ENCODE peak calls at places on chromosomes 6 and 20, in four cellular contexts. I, V, J and A are unnamed samples.

GRCh38 chr6:158548418-158549161 is 11.3 kb upstream of the TMEM181 start:
- DNase-seq in V (no peak), I (no peak), J (no peak), A (no peak)

GRCh38 chr6:68726307-68726706 is 91.2 kb downstream of the ADGRB3 start:
- DNase-seq in I (no peak), J (no peak), V (no peak), A (no peak)

GRCh38 chr6:91653954-91654843 is 1067.3 kb upstream of the MAP3K7 start:
- DNase-seq in J (no peak), V (no peak), I (no peak), A (no peak)

GRCh38 chr20:36688630-36689029 is 42.6 kb upstream of the SLA2 start:
- DNase-seq in J (no peak), V (no peak), I (no peak), A (no peak)

GRCh38 chr6:99613705-99614429 is 7.2 kb downstream of the PRDM13 start:
- DNase-seq in V (no peak), J (no peak), I (no peak), A (no peak)

GRCh38 chr6:105424177-105424783 is 21.4 kb upstream of the PREP start:
- DNase-seq in J (peak; percentile 55), V (peak; percentile 31), I (peak; percentile 62), A (peak; percentile 62)

GRCh38 chr20:10795286-10796026 is 121.7 kb upstream of the JAG1 start:
- DNase-seq in I (no peak), V (no peak), J (no peak), A (no peak)

GRCh38 chr20:59925894-59926293 is 7.5 kb downstream of the SYCP2 start:
- DNase-seq in I (no peak), V (peak; percentile 25), J (no peak), A (no peak)

GRCh38 chr6:49662877-49663231 is 26.2 kb upstream of the RHAG start:
- DNase-seq in V (no peak), J (no peak), I (no peak), A (no peak)

GRCh38 chr6:160005211-160005610 is 36.3 kb downstream of the IGF2R start:
- DNase-seq in I (no peak), V (no peak), J (no peak), A (no peak)

GRCh38 chr6:73152998-73153757 is 72.1 kb downstream of the KHDC1L start:
- DNase-seq in I (no peak), J (no peak), V (peak; percentile 26), A (no peak)

GRCh38 chr6:163320804-163321203 is 93.7 kb upstream of the QKI start:
- DNase-seq in J (no peak), I (no peak), V (no peak), A (no peak)

GRCh38 chr6:25179051-25179778 is 100.0 kb upstream of the CARMIL1 start:
- DNase-seq in J (no peak), I (no peak), V (no peak), A (no peak)

GRCh38 chr6:73050706-73051105 is 174.6 kb downstream of the KHDC1L start:
- DNase-seq in J (no peak), V (no peak), I (no peak), A (no peak)

GRCh38 chr20:44196278-44196677 is 9.3 kb upstream of the JPH2 start:
- DNase-seq in V (no peak), I (no peak), J (no peak), A (no peak)

GRCh38 chr20:24502184-24502583 is 32.8 kb downstream of the SYNDIG1 start:
- DNase-seq in V (peak; percentile 60), J (no peak), I (no peak), A (no peak)

GRCh38 chr6:123604067-123604466 is 32.7 kb downstream of the TRDN start:
- DNase-seq in I (no peak), V (no peak), J (no peak), A (no peak)

GRCh38 chr20:4108495-4109306 is 93.3 kb upstream of the RNF24 start:
- DNase-seq in I (peak; percentile 71), V (peak; percentile 60), J (peak; percentile 63), A (peak; percentile 87)

GRCh38 chr6:116476021-116476678 is 15.0 kb downstream of the CALHM6 start:
- DNase-seq in V (no peak), J (peak; percentile 20), I (no peak), A (no peak)

GRCh38 chr6:99802396-99803031 is 191.5 kb downstream of the MCHR2 start:
- DNase-seq in I (no peak), J (no peak), V (peak; percentile 29), A (peak; percentile 24)

GRCh38 chr6:160106701-160107100 is 14.9 kb upstream of the SLC22A1 start:
- DNase-seq in I (no peak), J (no peak), V (no peak), A (no peak)

GRCh38 chr6:30828027-30828962 is 56.0 kb upstream of the DDR1 start:
- DNase-seq in J (peak; percentile 94), I (peak; percentile 68), V (peak; percentile 88), A (peak; percentile 91)

GRCh38 chr6:138923561-138923960 is 64.5 kb downstream of the REPS1 start:
- DNase-seq in I (no peak), V (no peak), J (no peak), A (no peak)

GRCh38 chr20:56247954-56248782 is at the start of gene MC3R:
- DNase-seq in V (peak; percentile 39), J (peak; percentile 38), I (peak; percentile 38), A (peak; percentile 86)

GRCh38 chr20:50695144-50695872 is 4.0 kb upstream of the RIPOR3 start:
- DNase-seq in V (peak; percentile 35), J (no peak), I (no peak), A (no peak)

GRCh38 chr6:111846061-111846460 is 27.2 kb downstream of the FYN start:
- DNase-seq in I (no peak), V (no peak), J (no peak), A (no peak)

GRCh38 chr6:111845441-111845871 is 27.8 kb downstream of the FYN start:
- DNase-seq in J (no peak), I (no peak), V (no peak), A (peak; percentile 5)

GRCh38 chr6:111843347-111844147 is 29.7 kb downstream of the FYN start:
- DNase-seq in V (no peak), J (peak; percentile 35), I (no peak), A (no peak)

GRCh38 chr6:111844376-111844775 is 28.9 kb downstream of the FYN start:
- DNase-seq in J (no peak), I (no peak), V (no peak), A (no peak)

DNA sequence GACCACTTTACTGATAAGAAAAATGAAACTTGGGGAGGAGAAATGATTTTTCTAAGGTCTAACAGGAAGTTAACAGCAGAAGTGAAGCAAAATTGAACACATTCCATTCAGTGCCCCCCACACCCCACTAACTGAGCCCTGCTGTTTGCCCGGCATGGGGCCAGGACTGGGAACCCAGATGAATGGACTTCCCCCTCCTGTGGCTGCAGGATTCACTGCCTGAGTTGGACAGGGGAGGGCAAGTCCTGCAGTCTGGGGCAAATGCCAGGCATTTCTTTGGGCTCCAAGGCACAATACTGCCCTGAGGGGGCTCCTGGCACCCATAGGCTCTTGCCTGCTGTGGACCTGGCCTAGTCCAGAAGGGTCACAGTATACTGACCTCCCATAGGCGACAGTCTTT is 28.3 kb downstream of the FYN start:
- DNase-seq in V (no peak), I (no peak), J (no peak), A (no peak)
- H3K4me1 ChIP-seq in V (peaks cover 3% of the 10 kb centered on the region), I (peaks cover 46% of the 10 kb centered on the region), J (no peaks in the 10 kb centered on the region), A (peaks cover 21% of the 10 kb centered on the region)

DNA sequence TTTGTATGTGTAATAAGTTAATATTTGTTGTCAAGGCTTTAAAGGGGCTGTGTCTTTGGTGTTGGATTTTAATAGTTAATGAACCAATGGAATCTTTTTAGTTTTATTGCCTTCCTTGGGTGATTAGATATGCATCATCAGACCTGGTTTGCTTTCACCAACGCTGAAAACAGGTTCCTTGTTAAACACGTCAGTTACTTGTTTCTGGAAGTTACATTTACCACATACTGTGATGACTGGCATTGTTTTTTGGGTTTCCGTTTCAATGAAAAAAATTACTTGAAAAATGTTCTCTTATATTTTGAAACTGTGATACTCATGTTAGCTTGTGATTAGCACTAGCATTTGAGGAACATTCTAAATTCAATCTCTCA is 58.6 kb upstream of the RNF144B start:
- DNase-seq in I (no peak), V (peak; percentile 93), J (no peak), A (no peak)
- H3K4me1 ChIP-seq in I (no peaks in the 10 kb centered on the region), V (peaks cover 23% of the 10 kb centered on the region), J (no peaks in the 10 kb centered on the region), A (no peaks in the 10 kb centered on the region)

DNA sequence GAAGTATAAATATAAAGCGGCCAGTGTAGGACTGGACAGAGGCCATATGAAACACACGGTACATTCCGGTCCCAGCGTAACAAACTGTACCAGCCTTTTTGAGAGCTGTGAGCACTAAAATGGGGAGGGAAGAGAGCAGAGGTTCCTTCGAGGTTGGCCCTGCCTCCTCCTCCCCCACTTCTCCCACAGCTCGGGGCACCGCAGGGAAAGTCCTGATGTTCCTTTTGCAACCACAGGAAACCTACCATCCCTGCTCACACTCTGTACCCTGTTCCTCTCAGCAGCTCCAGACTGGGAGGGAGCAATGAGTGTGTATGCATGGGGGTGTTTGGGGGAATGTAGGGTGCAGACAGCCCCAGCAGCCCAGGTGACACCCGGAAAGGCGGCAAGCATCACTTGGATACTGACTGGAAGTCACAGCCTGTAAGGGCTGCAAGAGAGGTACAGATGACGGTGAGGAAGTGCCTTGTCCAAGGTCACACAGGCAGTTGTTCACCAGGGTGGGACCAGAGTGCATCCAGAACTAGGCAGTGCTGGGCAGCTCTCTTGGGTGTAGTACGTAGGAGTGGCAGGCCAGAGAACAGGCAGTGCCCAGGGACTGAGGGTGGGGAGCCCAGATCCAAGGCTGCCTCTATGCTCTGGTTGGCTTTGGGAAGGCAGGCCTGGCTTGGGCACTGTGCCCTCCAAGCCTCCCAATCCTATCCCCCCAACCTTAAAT is 11.0 kb upstream of the ARMC12 start:
- DNase-seq in I (no peak), V (peak; percentile 75), J (peak; percentile 91), A (no peak)
- H3K4me1 ChIP-seq in I (peaks cover 32% of the 10 kb centered on the region), V (peaks cover 58% of the 10 kb centered on the region), J (peaks cover 93% of the 10 kb centered on the region), A (peaks cover 36% of the 10 kb centered on the region)

GRCh38 chr20:20690676-20691476 is 21.6 kb downstream of the RALGAPA2 start:
- DNase-seq in I (no peak), V (no peak), J (no peak), A (no peak)

GRCh38 chr20:20685635-20686034 is 26.8 kb downstream of the RALGAPA2 start:
- DNase-seq in J (no peak), I (no peak), V (no peak), A (no peak)

GRCh38 chr20:20683922-20684321 is 28.5 kb downstream of the RALGAPA2 start:
- DNase-seq in I (no peak), V (no peak), J (no peak), A (no peak)

GRCh38 chr20:20683481-20683880 is 29.0 kb downstream of the RALGAPA2 start:
- DNase-seq in I (no peak), V (no peak), J (no peak), A (no peak)

GRCh38 chr20:20687319-20687718 is 25.1 kb downstream of the RALGAPA2 start:
- DNase-seq in J (no peak), I (no peak), V (no peak), A (no peak)
- H3K4me1 ChIP-seq in J (no peaks in the 10 kb centered on the region), I (no peaks in the 10 kb centered on the region), V (no peaks in the 10 kb centered on the region), A (no peaks in the 10 kb centered on the region)

DNA sequence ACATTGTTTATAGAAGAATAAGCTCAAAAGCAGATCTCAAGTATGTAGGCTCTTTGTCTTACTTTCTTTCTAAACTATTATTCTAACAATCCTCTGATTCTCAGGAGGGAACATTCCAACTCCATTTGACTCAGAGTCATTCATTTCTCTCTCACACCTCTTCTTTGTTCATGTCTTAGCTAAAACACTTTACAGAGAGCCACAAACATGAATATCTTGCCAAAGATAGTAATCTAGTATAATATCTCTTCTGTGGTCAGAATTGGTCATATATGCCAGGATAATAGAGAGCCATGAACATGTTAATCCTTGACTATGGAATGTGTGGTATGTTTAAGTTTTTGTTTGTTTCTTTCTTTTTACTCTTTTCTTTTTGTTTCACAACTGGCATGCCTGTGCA is 456.0 kb upstream of the PTCHD4 start:
- DNase-seq in J (no peak), I (peak; percentile 30), V (peak; percentile 84), A (no peak)
- H3K4me1 ChIP-seq in J (no peaks in the 10 kb centered on the region), I (peaks cover 5% of the 10 kb centered on the region), V (peaks cover 7% of the 10 kb centered on the region), A (no peaks in the 10 kb centered on the region)